ENCODE peak calls at places on chromosomes 3 and 15, in eight cellular contexts. Y, M, S, D, L, C, V and U are unnamed samples. For H3K27me3, the result is how much of the 10 kb centered on the place peaks cover.

GRCh38 chr15:66369773-66370651 is 13.5 kb upstream of the TIPIN start:
- DNase-seq in Y (peak), M (peak), S (no peak), D (peak), L (no peak), C (no peak), V (peak), U (peak)

GRCh38 chr3:38827791-38828190 is 11.8 kb upstream of the SCN10A start:
- DNase-seq in Y (no peak), M (no peak), S (no peak), D (no peak), L (no peak), C (no peak), V (no peak), U (no peak)

GRCh38 chr15:66964111-66964738 is 101.2 kb upstream of the SMAD3 start:
- DNase-seq in Y (no peak), M (no peak), S (no peak), D (no peak), L (no peak), C (no peak), V (no peak), U (no peak)

GRCh38 chr15:42919308-42919707 is 1.3 kb downstream of the TTBK2 start:
- DNase-seq in Y (no peak), M (no peak), S (no peak), D (no peak), L (no peak), C (peak), V (no peak), U (no peak)

GRCh38 chr3:121482651-121483050 is 63.1 kb downstream of the POLQ start:
- DNase-seq in Y (no peak), M (no peak), S (no peak), D (peak), L (no peak), C (no peak), V (no peak), U (no peak)

GRCh38 chr3:30625541-30626438 is 19.4 kb downstream of the TGFBR2 start:
- DNase-seq in Y (no peak), M (no peak), S (peak), D (no peak), L (peak), C (no peak), V (no peak), U (no peak)

GRCh38 chr15:73982251-73982962 is 9.7 kb downstream of the STOML1 start:
- DNase-seq in Y (no peak), M (no peak), S (no peak), D (no peak), L (no peak), C (no peak), V (no peak), U (no peak)

GRCh38 chr3:129793356-129793755 is 100.2 kb downstream of the TMCC1 start:
- DNase-seq in Y (no peak), M (no peak), S (peak), D (no peak), L (no peak), C (no peak), V (no peak), U (no peak)

GRCh38 chr15:91271565-91272153 is 171.6 kb downstream of the SV2B start:
- DNase-seq in Y (peak), M (peak), S (peak), D (peak), L (peak), C (peak), V (peak), U (no peak)

GRCh38 chr15:36373549-36373948 is 205.9 kb upstream of the CDIN1 start:
- DNase-seq in Y (no peak), M (no peak), S (no peak), D (no peak), L (peak), C (no peak), V (no peak), U (no peak)

GRCh38 chr3:126497936-126498335 is 19.6 kb downstream of the UROC1 start:
- DNase-seq in Y (no peak), M (no peak), S (no peak), D (no peak), L (no peak), C (no peak), V (no peak), U (no peak)

GRCh38 chr3:32591960-32592462 is 21.4 kb upstream of the DYNC1LI1 start:
- DNase-seq in Y (no peak), M (no peak), S (no peak), D (no peak), L (no peak), C (no peak), V (no peak), U (no peak)

GRCh38 chr3:87182023-87182422 is 45.1 kb upstream of the CHMP2B start:
- DNase-seq in Y (no peak), M (no peak), S (no peak), D (no peak), L (no peak), C (no peak), V (no peak), U (no peak)

GRCh38 chr15:71471347-71471746 is 339.0 kb upstream of the NR2E3 start:
- DNase-seq in Y (no peak), M (no peak), S (no peak), D (no peak), L (no peak), C (no peak), V (no peak), U (no peak)

GRCh38 chr3:51705276-51706020 is 1.4 kb upstream of the GRM2 start:
- DNase-seq in Y (no peak), M (no peak), S (no peak), D (no peak), L (no peak), C (no peak), V (no peak), U (no peak)

GRCh38 chr3:185807455-185808068 is 17.3 kb downstream of the IGF2BP2 start:
- DNase-seq in Y (peak), M (peak), S (no peak), D (no peak), L (peak), C (no peak), V (no peak), U (no peak)

GRCh38 chr15:85749261-85750151 is 45.2 kb downstream of the KLHL25 start:
- DNase-seq in Y (no peak), M (no peak), S (no peak), D (no peak), L (no peak), C (no peak), V (no peak), U (no peak)

GRCh38 chr3:178446054-178446453 is 90.2 kb upstream of the KCNMB2 start:
- DNase-seq in Y (no peak), M (no peak), S (no peak), D (no peak), L (no peak), C (no peak), V (no peak), U (no peak)

GRCh38 chr3:108219336-108219735 is 2.9 kb downstream of the IFT57 start:
- DNase-seq in Y (no peak), M (no peak), S (no peak), D (no peak), L (no peak), C (no peak), V (no peak), U (no peak)

GRCh38 chr15:69415381-69415780 is 1.2 kb downstream of the KIF23 start:
- DNase-seq in Y (no peak), M (peak), S (no peak), D (no peak), L (no peak), C (no peak), V (no peak), U (no peak)

GRCh38 chr3:172201136-172201989 is 162.0 kb downstream of the FNDC3B start:
- DNase-seq in Y (no peak), M (peak), S (no peak), D (no peak), L (no peak), C (peak), V (no peak), U (peak)

GRCh38 chr15:44064706-44065105 is 130.4 kb downstream of the FRMD5 start:
- DNase-seq in Y (no peak), M (no peak), S (no peak), D (no peak), L (no peak), C (no peak), V (no peak), U (no peak)

GRCh38 chr3:178100881-178101280 is 435.4 kb upstream of the KCNMB2 start:
- DNase-seq in Y (no peak), M (no peak), S (no peak), D (no peak), L (no peak), C (no peak), V (no peak), U (no peak)

GRCh38 chr3:49723301-49723630 is 485 bp downstream of the GMPPB start:
- DNase-seq in Y (peak), M (peak), S (peak), D (no peak), L (peak), C (peak), V (no peak), U (no peak)

GRCh38 chr15:63891079-63891762 is 57.5 kb upstream of the HERC1 start:
- DNase-seq in Y (peak), M (peak), S (peak), D (peak), L (peak), C (peak), V (peak), U (peak)

GRCh38 chr3:129412542-129413198 is 15.8 kb downstream of the EFCAB12 start:
- DNase-seq in Y (no peak), M (no peak), S (no peak), D (no peak), L (no peak), C (no peak), V (no peak), U (no peak)

GRCh38 chr3:66991478-66991877 is 6.6 kb upstream of the KBTBD8 start:
- DNase-seq in Y (no peak), M (peak), S (no peak), D (no peak), L (no peak), C (no peak), V (no peak), U (peak)

GRCh38 chr15:94579261-94579660 is 347.9 kb downstream of the MCTP2 start:
- DNase-seq in Y (no peak), M (no peak), S (no peak), D (no peak), L (no peak), C (no peak), V (no peak), U (no peak)

GRCh38 chr3:188962253-188963247 is 209.2 kb upstream of the TPRG1 start:
- DNase-seq in Y (no peak), M (no peak), S (no peak), D (no peak), L (no peak), C (no peak), V (no peak), U (no peak)

GRCh38 chr3:112602217-112602838 is 38.6 kb downstream of the CCDC80 start:
- DNase-seq in Y (no peak), M (no peak), S (no peak), D (no peak), L (no peak), C (no peak), V (peak), U (no peak)

GRCh38 chr3:156483426-156483825 is 71.5 kb downstream of the SSR3 start:
- DNase-seq in Y (no peak), M (peak), S (no peak), D (peak), L (peak), C (no peak), V (peak), U (no peak)

GRCh38 chr3:147903037-147903436 is 493.9 kb downstream of the ZIC1 start:
- DNase-seq in Y (peak), M (no peak), S (no peak), D (no peak), L (no peak), C (no peak), V (no peak), U (no peak)

GRCh38 chr3:185021326-185021725 is 131.5 kb downstream of the C3orf70 start:
- DNase-seq in Y (no peak), M (no peak), S (no peak), D (no peak), L (no peak), C (no peak), V (no peak), U (no peak)

GRCh38 chr15:57922780-57923179 is 142.7 kb downstream of the ALDH1A2 start:
- DNase-seq in Y (no peak), M (no peak), S (no peak), D (no peak), L (peak), C (peak), V (no peak), U (no peak)

GRCh38 chr3:193389335-193389734 is 10.8 kb upstream of the ATP13A5 start:
- DNase-seq in Y (peak), M (no peak), S (no peak), D (no peak), L (no peak), C (no peak), V (no peak), U (no peak)

GRCh38 chr3:48222616-48223513 is at the start of gene CAMP:
- DNase-seq in Y (no peak), M (peak), S (peak), D (no peak), L (no peak), C (peak), V (peak), U (peak)

GRCh38 chr3:20046556-20046955 is 6.3 kb downstream of the KAT2B start:
- DNase-seq in Y (no peak), M (no peak), S (no peak), D (no peak), L (no peak), C (no peak), V (no peak), U (no peak)

GRCh38 chr3:20051123-20051806 is 11.0 kb downstream of the KAT2B start:
- DNase-seq in Y (no peak), M (no peak), S (no peak), D (no peak), L (no peak), C (no peak), V (no peak), U (no peak)

GRCh38 chr3:20047341-20047779 is 7.1 kb downstream of the KAT2B start:
- DNase-seq in Y (no peak), M (no peak), S (no peak), D (no peak), L (no peak), C (no peak), V (no peak), U (no peak)

GRCh38 chr3:20047940-20048339 is 7.7 kb downstream of the KAT2B start:
- DNase-seq in Y (no peak), M (no peak), S (no peak), D (no peak), L (no peak), C (no peak), V (no peak), U (no peak)

GRCh38 chr3:20049275-20049674 is 9.0 kb downstream of the KAT2B start:
- DNase-seq in Y (no peak), M (no peak), S (no peak), D (no peak), L (no peak), C (no peak), V (no peak), U (no peak)
- H3K27ac ChIP-seq in Y (no peak), M (no peak), S (no peak), D (no peak), L (no peak), C (no peak), V (peak), U (no peak)

GRCh38 chr3:54773251-54773650 is 154.6 kb downstream of the LRTM1 start:
- DNase-seq in Y (no peak), M (no peak), S (no peak), D (no peak), L (no peak), C (no peak), V (no peak), U (no peak)
- TF ChIP-seq REST in Y (no peak), M (no peak), S (no peak), D (no peak), L (no peak), C (no peak), V (no peak), U (no peak)

GRCh38 chr3:70658779-70659310 is 346.4 kb upstream of the MDFIC2 start:
- DNase-seq in Y (no peak), M (no peak), S (no peak), D (no peak), L (no peak), C (no peak), V (no peak), U (no peak)
- H3K27me3 ChIP-seq in Y (under half), M (under half), S (under half), D (under half), L (under half), C (under half), V (under half), U (under half)

GRCh38 chr3:152281032-152281713 is 12.4 kb downstream of the MBNL1 start:
- DNase-seq in Y (no peak), M (no peak), S (peak), D (no peak), L (no peak), C (no peak), V (no peak), U (no peak)

GRCh38 chr3:152283492-152284381 is 15.0 kb downstream of the MBNL1 start:
- DNase-seq in Y (no peak), M (no peak), S (no peak), D (no peak), L (no peak), C (no peak), V (no peak), U (no peak)

GRCh38 chr3:152280539-152280938 is 11.8 kb downstream of the MBNL1 start:
- DNase-seq in Y (no peak), M (no peak), S (no peak), D (no peak), L (no peak), C (no peak), V (no peak), U (no peak)

GRCh38 chr3:152284906-152285305 is 16.2 kb downstream of the MBNL1 start:
- DNase-seq in Y (no peak), M (no peak), S (no peak), D (no peak), L (no peak), C (no peak), V (no peak), U (no peak)

GRCh38 chr3:152282813-152283212 is 14.1 kb downstream of the MBNL1 start:
- DNase-seq in Y (no peak), M (no peak), S (no peak), D (no peak), L (no peak), C (no peak), V (no peak), U (no peak)
- H3K27ac ChIP-seq in Y (no peak), M (peak), S (no peak), D (no peak), L (no peak), C (peak), V (no peak), U (no peak)

DNA sequence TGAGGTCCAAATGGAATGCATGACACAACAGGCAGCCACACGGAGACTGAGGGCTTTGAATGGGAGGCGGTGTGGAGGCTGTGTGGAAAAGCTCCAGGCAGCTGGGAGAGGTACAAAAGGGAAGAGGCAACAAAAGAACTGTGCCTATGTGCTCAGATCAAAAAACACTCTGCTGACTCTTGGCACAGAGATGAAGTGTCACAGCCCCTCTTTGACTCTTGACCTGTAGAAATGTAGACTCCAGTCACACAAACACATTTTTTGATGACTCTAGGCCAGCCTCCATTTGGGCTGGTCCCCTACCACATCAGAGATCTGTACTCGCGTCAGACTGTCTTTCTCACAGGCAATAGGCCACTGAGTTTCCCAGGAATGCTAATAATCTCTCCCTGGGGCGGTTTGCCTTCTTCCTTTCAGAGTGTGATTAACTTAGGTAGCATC is 456.1 kb downstream of the TUSC7 start:
- DNase-seq in Y (peak), M (no peak), S (no peak), D (no peak), L (no peak), C (no peak), V (no peak), U (no peak)
- TF ChIP-seq REST in Y (no peak), M (no peak), S (no peak), D (no peak), L (no peak), C (no peak), V (no peak), U (no peak)

GRCh38 chr3:13280122-13280790 is 139.9 kb downstream of the NUP210 start:
- DNase-seq in Y (no peak), M (no peak), S (no peak), D (no peak), L (no peak), C (no peak), V (no peak), U (no peak)
- H3K27me3 ChIP-seq in Y (under half), M (under half), S (under half), D (under half), L (under half), C (under half), V (under half), U (under half)

DNA sequence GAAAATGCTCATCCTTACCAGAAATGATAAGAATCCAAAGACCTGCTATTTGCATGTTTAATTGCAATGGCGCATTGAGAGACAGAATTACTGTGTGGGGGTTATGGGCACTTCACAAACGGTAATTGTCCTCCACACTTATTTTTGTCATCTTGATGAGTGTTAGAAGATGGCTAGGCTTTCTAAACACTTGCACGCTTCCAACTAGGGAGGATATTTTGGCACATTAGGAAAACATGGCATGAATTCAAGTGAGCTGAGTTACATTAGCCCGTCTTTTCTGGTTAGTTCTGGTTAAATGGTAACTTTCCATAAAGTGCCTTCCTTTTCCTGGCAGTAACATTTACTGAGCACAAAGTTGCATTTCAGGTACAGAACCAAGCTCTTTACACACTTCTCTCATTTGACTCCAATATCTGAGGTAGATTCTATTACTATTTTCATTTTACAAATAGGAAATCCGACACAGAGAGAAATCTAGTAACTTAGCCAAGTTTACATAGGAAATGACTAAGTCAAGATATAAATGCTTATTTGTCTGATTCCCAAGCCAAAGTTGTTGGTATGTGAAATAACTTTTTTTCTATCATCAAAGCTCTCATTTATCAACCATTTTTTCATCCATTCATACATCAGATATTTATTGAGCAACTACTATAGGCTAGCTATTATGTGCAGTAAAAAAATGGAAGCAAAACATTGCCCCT is 89.4 kb upstream of the MITF start:
- DNase-seq in Y (no peak), M (no peak), S (no peak), D (no peak), L (no peak), C (no peak), V (no peak), U (no peak)
- H3K27ac ChIP-seq in Y (no peak), M (no peak), S (no peak), D (no peak), L (no peak), C (peak), V (no peak), U (no peak)

DNA sequence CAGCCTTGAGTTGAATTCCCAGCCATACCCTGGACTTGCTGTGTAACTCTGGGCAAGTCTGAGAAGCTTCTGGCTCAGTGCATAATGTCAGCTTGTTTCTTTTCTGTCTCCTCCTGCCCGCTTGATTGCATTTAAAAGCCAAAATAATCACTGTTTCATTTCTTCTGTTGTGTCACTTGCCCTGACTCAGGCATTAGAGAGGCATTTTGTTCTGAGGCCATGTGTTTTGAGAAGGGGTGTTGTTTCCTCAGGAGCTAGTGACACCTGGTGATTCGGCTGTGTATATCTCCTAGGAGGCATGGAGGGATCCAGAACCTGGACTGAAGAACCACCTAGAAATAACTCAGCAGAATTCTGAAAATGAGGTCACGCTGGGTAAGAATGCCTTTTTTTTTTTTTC is 16.0 kb downstream of the WDR73 start:
- DNase-seq in Y (peak), M (peak), S (peak), D (no peak), L (no peak), C (no peak), V (no peak), U (no peak)
- TF ChIP-seq REST in Y (no peak), M (no peak), S (no peak), D (no peak), L (no peak), C (no peak), V (no peak), U (no peak)

GRCh38 chr3:94928921-94929320 is 866.1 kb downstream of the NSUN3 start:
- DNase-seq in Y (no peak), M (peak), S (peak), D (peak), L (no peak), C (no peak), V (no peak), U (peak)
- H3K27me3 ChIP-seq in Y (under half), M (under half), S (under half), D (under half), L (under half), C (under half), V (under half), U (under half)